ENCODE peak calls at places on chromosomes 13 and 19, in ten cellular contexts. J is kidney epithelial cell, P is brain microvascular endothelial cell, V is neural progenitor cell, W is uterus, X is suprapubic skin, Y is ascending aorta, F is fibroblast of lung, L is thoracic aorta, M is IMR-90. H is an unnamed sample.

GRCh38 chr13:88014527-88014926 is 343.4 kb downstream of the SLITRK5 start:
- DNase-seq in X (no peak), L (no peak), V (no peak), Y (no peak), M (no peak), F (no peak), J (no peak), W (no peak), P (no peak), H (no peak)

GRCh38 chr13:26758496-26759155 is 2.0 kb downstream of the GPR12 start:
- DNase-seq in X (no peak), J (no peak), P (no peak), F (no peak), Y (no peak), V (no peak), L (no peak), W (no peak), M (no peak), H (no peak)

GRCh38 chr13:83780201-83780600 is 102.1 kb downstream of the SLITRK1 start:
- DNase-seq in M (peak; percentile 15), V (peak; percentile 39), F (peak; percentile 24), X (no peak), W (no peak), L (no peak), P (peak; percentile 47), Y (no peak), J (no peak), H (peak; percentile 18)

GRCh38 chr13:95295026-95295425 is 6.2 kb downstream of the ABCC4 start:
- DNase-seq in W (no peak), P (no peak), L (no peak), Y (no peak), M (no peak), V (no peak), J (no peak), X (no peak), F (no peak), H (no peak)

GRCh38 chr13:66508153-66508909 is 721.8 kb downstream of the PCDH9 start:
- DNase-seq in W (no peak), M (peak; percentile 38), J (no peak), P (no peak), L (no peak), V (no peak), F (peak; percentile 76), X (no peak), Y (no peak), H (no peak)

GRCh38 chr13:35672611-35673010 is 196.1 kb upstream of the MAB21L1 start:
- DNase-seq in L (no peak), W (no peak), P (no peak), J (no peak), X (no peak), Y (no peak), M (peak; percentile 10), F (peak; percentile 15), V (no peak), H (no peak)

GRCh38 chr13:83879431-83880171 is 2.7 kb downstream of the SLITRK1 start:
- DNase-seq in X (no peak), F (peak; percentile 24), J (no peak), Y (no peak), P (no peak), V (peak; percentile 43), W (no peak), L (no peak), M (no peak), H (no peak)

GRCh38 chr13:78194904-78195639 is 276.4 kb upstream of the EDNRB start:
- DNase-seq in X (no peak), W (no peak), L (no peak), V (peak; percentile 66), P (no peak), F (peak; percentile 74), M (peak; percentile 69), Y (no peak), J (peak; percentile 23), H (peak; percentile 6)

GRCh38 chr13:38223093-38223492 is 126.6 kb upstream of the UFM1 start:
- DNase-seq in V (peak; percentile 66), P (peak; percentile 35), W (no peak), X (no peak), M (peak; percentile 1), J (no peak), F (peak; percentile 52), Y (no peak), L (no peak), H (no peak)

DNA sequence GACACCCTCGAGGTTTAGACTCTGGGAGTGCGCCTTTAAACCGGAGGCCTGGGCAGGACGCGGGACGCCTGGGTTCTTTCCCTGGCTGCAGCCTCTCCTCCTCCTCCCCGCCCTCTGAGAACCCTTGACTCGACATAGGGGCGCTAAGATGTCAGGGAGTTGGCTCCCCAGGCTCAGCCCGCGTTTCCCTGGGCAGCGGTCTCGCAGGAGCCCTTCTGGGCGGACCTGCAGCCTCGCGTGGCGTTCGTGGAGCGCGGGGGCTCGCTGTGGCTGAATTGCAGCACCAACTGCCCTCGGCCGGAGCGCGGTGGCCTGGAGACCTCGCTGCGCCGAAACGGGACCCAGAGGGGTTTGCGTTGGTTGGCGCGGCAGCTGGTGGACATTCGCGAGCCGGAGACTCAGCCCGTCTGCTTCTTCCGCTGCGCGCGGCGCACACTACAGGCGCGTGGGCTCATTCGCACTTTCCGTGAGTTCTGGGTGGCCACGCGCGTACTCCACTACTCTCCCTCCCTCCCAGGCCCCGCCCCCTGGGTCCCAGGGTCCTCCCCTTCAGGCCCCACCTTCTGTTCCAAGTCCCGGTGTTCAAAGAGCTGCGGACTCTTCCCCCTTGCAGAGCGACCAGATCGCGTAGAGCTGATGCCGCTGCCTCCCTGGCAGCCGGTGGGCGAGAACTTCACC is 1.3 kb downstream of the ICAM5 start:
- DNase-seq in L (no peak), Y (no peak), V (peak; percentile 65), X (peak; percentile 77), P (no peak), J (no peak), M (peak; percentile 54), F (no peak), W (no peak), H (no peak)
- H3K27me3 ChIP-seq in L (peaks cover 36% of the 10 kb centered on the region), Y (peaks cover 19% of the 10 kb centered on the region), V (peaks cover 100% of the 10 kb centered on the region), X (peaks cover 91% of the 10 kb centered on the region), P (peaks cover 58% of the 10 kb centered on the region), J (peaks cover 92% of the 10 kb centered on the region), M (no peaks in the 10 kb centered on the region), F (peaks cover 53% of the 10 kb centered on the region), W (peaks cover 71% of the 10 kb centered on the region), H (peaks cover 86% of the 10 kb centered on the region)

DNA sequence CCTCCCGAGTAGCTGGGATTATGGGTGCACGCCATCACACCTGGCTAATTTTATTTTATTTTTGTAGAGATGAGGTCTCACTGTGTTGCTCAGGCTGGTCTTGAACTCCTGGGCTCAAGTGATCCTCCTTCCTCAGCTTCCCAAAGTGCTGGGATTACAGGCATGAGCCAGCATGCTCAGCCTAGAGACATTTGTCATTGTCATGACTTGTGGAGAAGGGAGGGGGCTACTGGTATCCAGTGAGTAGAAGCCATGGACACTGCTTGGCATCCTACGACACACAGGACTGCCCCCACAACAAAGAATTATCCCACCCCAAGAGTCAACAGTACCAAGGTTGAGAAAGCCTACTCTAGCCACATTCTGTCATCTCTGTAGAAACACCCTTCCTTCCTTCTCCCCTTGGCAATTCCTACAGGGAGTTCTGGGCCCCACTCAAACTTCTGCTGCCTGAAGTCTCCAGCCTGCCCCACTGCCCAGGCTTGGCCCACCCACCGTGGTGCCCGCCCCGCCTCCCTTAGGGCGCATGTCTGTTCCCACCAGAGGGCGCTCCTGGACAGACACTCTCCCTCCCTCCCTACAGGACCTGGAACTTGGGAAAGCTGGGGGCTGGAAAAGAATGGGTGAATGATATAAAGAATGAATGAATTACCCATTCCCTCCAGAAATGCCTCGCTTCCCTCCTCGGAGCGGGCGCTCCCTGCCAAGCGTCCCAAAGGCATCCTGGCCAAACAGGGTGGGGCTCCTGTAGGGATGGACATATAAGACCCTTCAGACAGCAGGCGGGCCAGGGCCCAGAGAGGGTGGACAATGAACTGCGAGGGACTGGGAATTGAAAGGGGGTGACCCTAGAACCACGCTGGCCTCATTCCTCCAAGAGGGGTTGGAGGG is 5.5 kb upstream of the EMP3 start:
- DNase-seq in Y (no peak), J (no peak), V (peak; percentile 92), W (peak; percentile 75), P (peak; percentile 73), X (peak; percentile 91), L (peak; percentile 52), F (peak; percentile 65), M (peak; percentile 75), H (no peak)
- TF ChIP-seq CTCF in Y (peak; percentile 79), J (peak; percentile 83), V (peak; percentile 87), W (peak; percentile 77), P (peak; percentile 93), X (peak; percentile 65), L (peak; percentile 77), F (peak; percentile 83), M (peak; percentile 92), H (peak; percentile 94)

DNA sequence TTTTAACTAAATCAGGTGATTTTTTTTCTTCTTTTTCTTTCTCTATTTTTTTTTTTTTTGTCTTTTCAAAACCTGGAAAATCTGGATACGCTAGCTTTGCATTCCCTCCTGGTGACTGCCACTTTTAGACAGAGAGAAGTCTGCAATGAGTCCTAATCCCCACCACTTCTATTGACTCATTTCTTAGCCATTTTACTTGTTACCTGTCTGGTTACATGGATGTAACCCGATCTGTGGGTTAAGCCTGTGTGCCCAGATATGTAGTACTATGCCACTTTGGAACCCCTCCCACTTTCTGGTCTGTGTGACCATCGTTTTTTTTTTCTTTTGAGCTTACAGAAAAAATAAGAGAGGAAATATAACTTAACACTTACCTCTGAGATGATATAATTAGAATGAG is 817.8 kb upstream of the PCDH9 start:
- DNase-seq in L (no peak), M (no peak), V (peak; percentile 3), P (no peak), X (no peak), J (no peak), Y (no peak), W (no peak), F (no peak), H (no peak)
- H3K27me3 ChIP-seq in L (no peaks in the 10 kb centered on the region), M (no peaks in the 10 kb centered on the region), V (no peaks in the 10 kb centered on the region), P (no peaks in the 10 kb centered on the region), X (no peaks in the 10 kb centered on the region), J (no peaks in the 10 kb centered on the region), Y (no peaks in the 10 kb centered on the region), W (no peaks in the 10 kb centered on the region), F (no peaks in the 10 kb centered on the region), H (no peaks in the 10 kb centered on the region)

GRCh38 chr19:41366089-41366488 is 2.1 kb upstream of the B9D2 start:
- DNase-seq in L (no peak), M (no peak), P (no peak), V (no peak), X (no peak), W (no peak), J (no peak), Y (no peak), F (no peak), H (no peak)
- TF ChIP-seq CTCF in L (no peak), M (peak; percentile 12), P (peak; percentile 43), V (peak; percentile 21), X (no peak), W (no peak), J (peak; percentile 9), Y (no peak), F (no peak), H (peak; percentile 27)

H was measured in foreskin keratinocyte.